ENCODE peak calls at places on chromosomes 7 and 10, in six cellular contexts. G is HepG2, Z is IMR-90, D is right lobe of liver, T is HCT116, H is gastrocnemius medialis. M is an unnamed sample.

GRCh38 chr10:3976718-3977117 is 191.7 kb upstream of the KLF6 start:
- ATAC-seq in D (no peak), Z (no peak), G (no peak), T (no peak), H (no peak), M (no peak)

GRCh38 chr10:75801121-75801520 is 369.7 kb downstream of the LRMDA start:
- ATAC-seq in G (no peak), H (no peak), T (no peak), D (peak), Z (no peak), M (no peak)

GRCh38 chr7:104933433-104934074 is 80.5 kb upstream of the KMT2E start:
- ATAC-seq in H (no peak), Z (no peak), G (no peak), D (peak), T (no peak), M (no peak)

GRCh38 chr7:35555934-35556333 is 139.0 kb downstream of the HERPUD2 start:
- ATAC-seq in H (no peak), G (peak), T (no peak), D (no peak), Z (no peak), M (no peak)

GRCh38 chr7:157347217-157347904 is 10.6 kb downstream of the DNAJB6 start:
- ATAC-seq in D (no peak), T (peak), Z (peak), H (peak), G (no peak), M (peak)

GRCh38 chr10:89741126-89741762 is 39.9 kb downstream of the KIF20B start:
- ATAC-seq in T (no peak), H (no peak), Z (no peak), G (no peak), D (no peak), M (no peak)

GRCh38 chr10:71447676-71448075 is 51.0 kb downstream of the CDH23 start:
- ATAC-seq in D (no peak), H (no peak), Z (no peak), G (no peak), T (no peak), M (no peak)

GRCh38 chr7:1460757-1461639 is 1.7 kb upstream of the MICALL2 start:
- ATAC-seq in H (peak), T (no peak), Z (no peak), G (peak), D (peak), M (peak)

GRCh38 chr7:36967387-36967786 is 243.1 kb upstream of the AOAH start:
- ATAC-seq in T (peak), D (peak), H (peak), Z (peak), G (peak), M (peak)

GRCh38 chr10:5496261-5497250 is 2.8 kb downstream of the CALML5 start:
- ATAC-seq in T (no peak), H (no peak), Z (no peak), G (peak), D (no peak), M (no peak)

DNA sequence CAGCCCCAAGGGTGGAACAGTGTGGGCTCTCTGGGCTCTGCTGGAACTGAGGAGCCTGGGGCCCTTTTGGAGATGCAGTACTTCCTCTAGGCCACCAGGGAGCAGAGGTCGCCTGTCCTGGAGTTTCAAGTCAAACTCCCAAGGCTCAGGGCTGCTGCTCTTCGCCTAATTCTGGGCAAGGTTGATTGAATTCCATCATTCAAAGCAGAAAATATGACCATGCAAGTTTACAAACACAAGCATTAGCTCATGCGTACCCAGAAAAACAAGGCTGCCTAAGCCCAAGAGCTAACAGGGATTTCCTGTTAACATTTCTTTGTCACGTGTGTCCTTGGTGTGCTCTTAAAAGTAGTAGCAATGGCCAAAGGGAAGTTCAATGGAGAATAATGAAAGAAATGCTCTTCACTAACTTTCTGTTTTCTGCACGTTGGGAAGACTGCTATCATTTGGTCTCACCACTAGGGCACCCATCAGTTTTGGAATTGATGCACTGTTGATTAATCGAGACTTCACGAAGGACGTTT is 20.1 kb downstream of the LDB3 start:
- ATAC-seq in T (peak), D (peak), G (peak), Z (peak), H (peak), M (peak)
- TF ChIP-seq CTCF in T (peak), D (peak), G (peak), Z (peak), H (peak), M (peak)

DNA sequence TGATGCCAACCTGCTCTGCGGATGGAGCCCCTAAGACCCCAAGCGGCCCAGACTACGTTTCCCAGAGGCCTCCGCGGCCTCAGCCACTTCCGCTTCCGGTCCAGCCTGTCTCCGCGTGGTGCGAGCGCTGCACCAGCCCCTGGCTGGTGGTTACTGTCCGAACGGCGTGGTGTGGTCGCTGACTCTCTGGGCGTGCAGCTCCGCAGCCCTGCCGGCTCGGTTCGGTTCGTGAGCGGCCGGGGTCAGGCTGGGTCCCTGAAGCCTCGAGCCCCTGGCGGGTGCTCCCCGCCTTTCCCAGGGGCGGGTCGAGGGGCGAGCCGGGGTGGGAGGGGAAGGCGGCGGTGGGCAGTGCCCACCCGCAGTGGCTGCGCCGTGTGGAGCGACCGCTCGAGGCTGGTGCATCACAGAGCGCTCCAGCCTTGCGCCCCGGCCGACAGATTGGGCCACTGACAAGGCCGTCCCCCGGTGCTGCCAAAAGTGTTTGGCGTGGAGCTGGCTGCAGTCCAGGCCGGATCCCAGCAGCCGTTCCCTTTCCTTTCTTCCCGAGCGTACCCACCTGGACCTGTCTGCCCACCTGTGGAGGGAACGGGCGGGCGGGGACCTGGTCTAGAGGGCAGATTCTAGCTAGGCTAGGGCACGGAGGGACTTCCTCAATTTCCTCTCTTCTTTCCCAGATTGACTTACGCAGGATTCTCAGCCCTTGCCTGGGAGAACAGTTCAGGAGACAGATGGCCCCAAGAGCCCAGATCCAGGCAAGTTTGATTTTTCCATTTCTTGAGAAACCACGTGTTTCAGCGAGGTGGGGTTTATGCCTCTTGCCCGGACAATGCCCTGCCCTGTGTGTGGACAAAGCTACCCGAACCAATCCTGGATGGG is at the start of gene ZNF485:
- ATAC-seq in D (peak), G (peak), Z (peak), H (peak), T (peak), M (peak)
- TF ChIP-seq POLR2A in D (peak), G (peak), Z (no peak), H (peak), T (peak), M (no peak)

GRCh38 chr10:100878291-100878910 is 34.4 kb upstream of the SLF2 start:
- ATAC-seq in Z (peak), T (peak), D (peak), G (peak), H (peak), M (peak)
- TF ChIP-seq CTCF in Z (peak), T (peak), D (peak), G (peak), H (peak), M (peak)

GRCh38 chr10:100730739-100731602 is 14.4 kb upstream of the PAX2 start:
- ATAC-seq in Z (no peak), H (no peak), T (peak), D (peak), G (peak), M (no peak)
- TF ChIP-seq POLR2A in Z (no peak), H (no peak), T (no peak), D (no peak), G (no peak), M (no peak)

DNA sequence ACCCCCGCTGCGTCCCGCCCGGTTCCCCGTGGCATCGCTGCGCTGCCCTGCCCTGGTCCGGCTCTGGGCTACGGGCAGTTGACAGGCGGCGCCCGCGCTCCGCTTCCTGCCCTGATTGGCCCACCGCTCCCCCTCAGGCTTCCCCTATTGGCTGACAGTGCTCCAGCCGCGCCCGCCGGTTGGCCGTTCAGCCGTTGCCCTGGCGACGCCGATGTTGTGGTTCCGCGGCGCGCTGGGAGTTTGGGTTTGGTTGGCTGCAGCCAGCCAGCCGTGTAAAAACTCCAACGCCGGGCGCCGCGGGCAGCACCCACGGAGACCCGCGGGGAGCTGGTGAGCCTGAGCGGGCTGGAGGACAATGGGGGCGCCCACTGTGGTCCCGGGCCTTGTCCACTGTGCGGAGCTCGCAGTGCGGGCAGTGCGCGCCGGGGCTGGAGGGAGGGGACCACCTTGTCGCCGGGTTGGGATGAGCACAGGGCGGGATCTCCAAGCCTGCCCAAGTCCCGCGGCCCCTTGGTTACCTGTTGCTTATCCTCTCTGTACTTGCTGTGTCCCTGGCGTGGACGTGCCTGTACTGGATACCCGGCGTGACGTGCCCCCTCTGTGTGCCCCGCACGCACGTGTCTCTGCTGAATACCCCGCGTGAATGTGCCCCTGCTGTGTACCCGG is at the start of gene C7orf57:
- ATAC-seq in H (peak), D (peak), Z (peak), T (peak), G (peak), M (peak)
- TF ChIP-seq CTCF in H (peak), D (peak), Z (peak), T (no peak), G (peak), M (peak)